ENCODE peak calls at places on chromosome 1, in nine cellular contexts. One of them, this sample, is unnamed.

GRCh38 chr1:96416111-96416595 is 305.4 kb upstream of the PTBP2 start:
- DNase-seq in fibroblast of pulmonary artery: peak
- DNase-seq in EL: peak
- DNase-seq in WTC11: no peak
- DNase-seq in activated T-helper 1 cell treated with anti-CD3 and anti-CD28 coated beads, Interleukin-12 subunit alpha, Interleukin-12 subunit beta, Interleukin-2, Interleukin-4 antibody, amounts not matched to agents 30 ng/mL and 10 ng/mL and 1 ng/mL, durations not matched to agents 14 hours and 24 hours and 36 hours: no peak
- DNase-seq in HFF-Myc: peak
- DNase-seq in right cardiac atrium: peak
- DNase-seq in cardiac fibroblast: peak
- DNase-seq in osteocyte: no peak
- DNase-seq in this sample: peak

GRCh38 chr1:65233757-65234156 is 75.6 kb upstream of the DNAJC6 start:
- DNase-seq in EL: no peak
- DNase-seq in cardiac fibroblast: no peak
- DNase-seq in right cardiac atrium: no peak
- DNase-seq in fibroblast of pulmonary artery: no peak
- DNase-seq in osteocyte: no peak
- DNase-seq in WTC11: no peak
- DNase-seq in HFF-Myc: no peak
- DNase-seq in activated T-helper 1 cell treated with anti-CD3 and anti-CD28 coated beads, Interleukin-12 subunit alpha, Interleukin-12 subunit beta, Interleukin-2, Interleukin-4 antibody, amounts not matched to agents 30 ng/mL and 10 ng/mL and 1 ng/mL, durations not matched to agents 14 hours and 24 hours and 36 hours: no peak
- DNase-seq in this sample: no peak

GRCh38 chr1:205543351-205544305 is 39.2 kb downstream of the CDK18 start:
- DNase-seq in osteocyte: peak
- DNase-seq in right cardiac atrium: peak
- DNase-seq in cardiac fibroblast: peak
- DNase-seq in WTC11: peak
- DNase-seq in EL: peak
- DNase-seq in HFF-Myc: peak
- DNase-seq in fibroblast of pulmonary artery: peak
- DNase-seq in activated T-helper 1 cell treated with anti-CD3 and anti-CD28 coated beads, Interleukin-12 subunit alpha, Interleukin-12 subunit beta, Interleukin-2, Interleukin-4 antibody, amounts not matched to agents 30 ng/mL and 10 ng/mL and 1 ng/mL, durations not matched to agents 14 hours and 24 hours and 36 hours: peak
- DNase-seq in this sample: peak

GRCh38 chr1:167881786-167882185 is 32.1 kb downstream of the ADCY10 start:
- DNase-seq in HFF-Myc: no peak
- DNase-seq in EL: peak
- DNase-seq in activated T-helper 1 cell treated with anti-CD3 and anti-CD28 coated beads, Interleukin-12 subunit alpha, Interleukin-12 subunit beta, Interleukin-2, Interleukin-4 antibody, amounts not matched to agents 30 ng/mL and 10 ng/mL and 1 ng/mL, durations not matched to agents 14 hours and 24 hours and 36 hours: no peak
- DNase-seq in cardiac fibroblast: peak
- DNase-seq in WTC11: no peak
- DNase-seq in fibroblast of pulmonary artery: no peak
- DNase-seq in right cardiac atrium: no peak
- DNase-seq in osteocyte: no peak
- DNase-seq in this sample: no peak

GRCh38 chr1:3380465-3380864 is 74.0 kb upstream of the ARHGEF16 start:
- DNase-seq in WTC11: no peak
- DNase-seq in activated T-helper 1 cell treated with anti-CD3 and anti-CD28 coated beads, Interleukin-12 subunit alpha, Interleukin-12 subunit beta, Interleukin-2, Interleukin-4 antibody, amounts not matched to agents 30 ng/mL and 10 ng/mL and 1 ng/mL, durations not matched to agents 14 hours and 24 hours and 36 hours: no peak
- DNase-seq in osteocyte: no peak
- DNase-seq in HFF-Myc: no peak
- DNase-seq in right cardiac atrium: no peak
- DNase-seq in fibroblast of pulmonary artery: no peak
- DNase-seq in EL: no peak
- DNase-seq in cardiac fibroblast: no peak
- DNase-seq in this sample: no peak

GRCh38 chr1:111948209-111949131 is 41.0 kb downstream of the KCND3 start:
- DNase-seq in fibroblast of pulmonary artery: no peak
- DNase-seq in EL: no peak
- DNase-seq in HFF-Myc: no peak
- DNase-seq in WTC11: no peak
- DNase-seq in cardiac fibroblast: peak
- DNase-seq in activated T-helper 1 cell treated with anti-CD3 and anti-CD28 coated beads, Interleukin-12 subunit alpha, Interleukin-12 subunit beta, Interleukin-2, Interleukin-4 antibody, amounts not matched to agents 30 ng/mL and 10 ng/mL and 1 ng/mL, durations not matched to agents 14 hours and 24 hours and 36 hours: no peak
- DNase-seq in right cardiac atrium: peak
- DNase-seq in osteocyte: no peak
- DNase-seq in this sample: no peak

GRCh38 chr1:68800182-68800581 is 303.3 kb upstream of the DEPDC1 start:
- DNase-seq in EL: no peak
- DNase-seq in WTC11: no peak
- DNase-seq in fibroblast of pulmonary artery: no peak
- DNase-seq in activated T-helper 1 cell treated with anti-CD3 and anti-CD28 coated beads, Interleukin-12 subunit alpha, Interleukin-12 subunit beta, Interleukin-2, Interleukin-4 antibody, amounts not matched to agents 30 ng/mL and 10 ng/mL and 1 ng/mL, durations not matched to agents 14 hours and 24 hours and 36 hours: no peak
- DNase-seq in osteocyte: no peak
- DNase-seq in cardiac fibroblast: no peak
- DNase-seq in right cardiac atrium: no peak
- DNase-seq in HFF-Myc: no peak
- DNase-seq in this sample: no peak

GRCh38 chr1:19640363-19641316 is 3.5 kb upstream of the NBL1 start:
- DNase-seq in WTC11: peak
- DNase-seq in fibroblast of pulmonary artery: no peak
- DNase-seq in EL: no peak
- DNase-seq in osteocyte: peak
- DNase-seq in HFF-Myc: no peak
- DNase-seq in right cardiac atrium: no peak
- DNase-seq in cardiac fibroblast: no peak
- DNase-seq in activated T-helper 1 cell treated with anti-CD3 and anti-CD28 coated beads, Interleukin-12 subunit alpha, Interleukin-12 subunit beta, Interleukin-2, Interleukin-4 antibody, amounts not matched to agents 30 ng/mL and 10 ng/mL and 1 ng/mL, durations not matched to agents 14 hours and 24 hours and 36 hours: no peak
- DNase-seq in this sample: no peak

GRCh38 chr1:155940993-155941844 is at the start of gene RXFP4:
- DNase-seq in osteocyte: no peak
- DNase-seq in WTC11: no peak
- DNase-seq in cardiac fibroblast: peak
- DNase-seq in EL: peak
- DNase-seq in HFF-Myc: no peak
- DNase-seq in right cardiac atrium: peak
- DNase-seq in activated T-helper 1 cell treated with anti-CD3 and anti-CD28 coated beads, Interleukin-12 subunit alpha, Interleukin-12 subunit beta, Interleukin-2, Interleukin-4 antibody, amounts not matched to agents 30 ng/mL and 10 ng/mL and 1 ng/mL, durations not matched to agents 14 hours and 24 hours and 36 hours: no peak
- DNase-seq in fibroblast of pulmonary artery: no peak
- DNase-seq in this sample: peak

GRCh38 chr1:36639461-36639860 is 156.7 kb upstream of the CSF3R start:
- DNase-seq in osteocyte: no peak
- DNase-seq in HFF-Myc: no peak
- DNase-seq in fibroblast of pulmonary artery: no peak
- DNase-seq in WTC11: no peak
- DNase-seq in activated T-helper 1 cell treated with anti-CD3 and anti-CD28 coated beads, Interleukin-12 subunit alpha, Interleukin-12 subunit beta, Interleukin-2, Interleukin-4 antibody, amounts not matched to agents 30 ng/mL and 10 ng/mL and 1 ng/mL, durations not matched to agents 14 hours and 24 hours and 36 hours: no peak
- DNase-seq in EL: no peak
- DNase-seq in cardiac fibroblast: no peak
- DNase-seq in right cardiac atrium: no peak
- DNase-seq in this sample: no peak

GRCh38 chr1:222618880-222619321 is 1.0 kb downstream of the MIA3 start:
- DNase-seq in activated T-helper 1 cell treated with anti-CD3 and anti-CD28 coated beads, Interleukin-12 subunit alpha, Interleukin-12 subunit beta, Interleukin-2, Interleukin-4 antibody, amounts not matched to agents 30 ng/mL and 10 ng/mL and 1 ng/mL, durations not matched to agents 14 hours and 24 hours and 36 hours: no peak
- DNase-seq in cardiac fibroblast: peak
- DNase-seq in osteocyte: no peak
- DNase-seq in fibroblast of pulmonary artery: peak
- DNase-seq in HFF-Myc: no peak
- DNase-seq in right cardiac atrium: no peak
- DNase-seq in WTC11: peak
- DNase-seq in EL: peak
- DNase-seq in this sample: no peak